ENCODE peak calls at places on chromosomes 12 and 14, in six cellular contexts. H, Q, T, X, G and V are unnamed samples.

GRCh38 chr14:61505815-61506809 is 184.7 kb downstream of the PRKCH start:
- DNase-seq in H (no peak), Q (no peak), T (no peak), X (no peak), G (no peak), V (no peak)

GRCh38 chr14:28482644-28483043 is 283.9 kb upstream of the FOXG1 start:
- DNase-seq in H (no peak), Q (no peak), T (no peak), X (no peak), G (no peak), V (no peak)

GRCh38 chr14:93989939-93990338 is 7.2 kb upstream of the CCDC197 start:
- DNase-seq in H (no peak), Q (no peak), T (no peak), X (no peak), G (no peak), V (no peak)

GRCh38 chr14:20782280-20782890 is 1.3 kb downstream of the RNASE6 start:
- DNase-seq in H (no peak), Q (peak), T (peak), X (no peak), G (no peak), V (no peak)

GRCh38 chr14:68959035-68959434 is 20.1 kb downstream of the ACTN1 start:
- DNase-seq in H (no peak), Q (no peak), T (no peak), X (no peak), G (no peak), V (no peak)

GRCh38 chr12:46524778-46525177 is 152.2 kb upstream of the SLC38A2 start:
- DNase-seq in H (no peak), Q (peak), T (no peak), X (no peak), G (no peak), V (no peak)

GRCh38 chr14:71362920-71363584 is 455.8 kb downstream of the PCNX1 start:
- DNase-seq in H (no peak), Q (no peak), T (no peak), X (no peak), G (no peak), V (peak)

GRCh38 chr14:91067186-91067585 is 6.7 kb upstream of the RPS6KA5 start:
- DNase-seq in H (no peak), Q (no peak), T (no peak), X (no peak), G (peak), V (no peak)

GRCh38 chr12:114812858-114813761 is 129.1 kb upstream of the TBX3 start:
- DNase-seq in H (no peak), Q (peak), T (no peak), X (no peak), G (no peak), V (no peak)

GRCh38 chr14:63362305-63362914 is 43.7 kb upstream of the GPHB5 start:
- DNase-seq in H (no peak), Q (peak), T (no peak), X (no peak), G (no peak), V (no peak)

GRCh38 chr12:32983968-32984367 is 87.4 kb upstream of the PKP2 start:
- DNase-seq in H (no peak), Q (no peak), T (no peak), X (no peak), G (no peak), V (no peak)

GRCh38 chr12:83346333-83346732 is 659.6 kb downstream of the TMTC2 start:
- DNase-seq in H (no peak), Q (no peak), T (no peak), X (no peak), G (no peak), V (no peak)

GRCh38 chr14:94633116-94633515 is 20.9 kb downstream of the SERPINA3 start:
- DNase-seq in H (no peak), Q (no peak), T (no peak), X (no peak), G (no peak), V (no peak)

GRCh38 chr12:22377731-22378496 is 43.4 kb upstream of the ST8SIA1 start:
- DNase-seq in H (no peak), Q (peak), T (no peak), X (no peak), G (no peak), V (peak)

GRCh38 chr12:115355301-115355700 is 671.3 kb upstream of the TBX3 start:
- DNase-seq in H (no peak), Q (no peak), T (no peak), X (no peak), G (no peak), V (no peak)

GRCh38 chr14:74739293-74740030 is 23.7 kb upstream of the YLPM1 start:
- DNase-seq in H (no peak), Q (no peak), T (no peak), X (no peak), G (no peak), V (no peak)

GRCh38 chr12:12673296-12673695 is 22.7 kb downstream of the GPR19 start:
- DNase-seq in H (no peak), Q (no peak), T (no peak), X (no peak), G (no peak), V (no peak)

GRCh38 chr14:104359301-104359968 is 220.1 kb upstream of the C14orf180 start:
- DNase-seq in H (no peak), Q (no peak), T (no peak), X (no peak), G (no peak), V (no peak)

GRCh38 chr14:52863339-52863700 is 71.9 kb upstream of the GNPNAT1 start:
- DNase-seq in H (no peak), Q (no peak), T (no peak), X (no peak), G (no peak), V (no peak)

GRCh38 chr12:503111-503761 is 43.5 kb downstream of the B4GALNT3 start:
- DNase-seq in H (no peak), Q (peak), T (no peak), X (no peak), G (no peak), V (no peak)

GRCh38 chr14:59282366-59282765 is 93.9 kb downstream of the DAAM1 start:
- DNase-seq in H (no peak), Q (no peak), T (no peak), X (no peak), G (no peak), V (peak)

GRCh38 chr14:101371691-101372493 is 189.4 kb upstream of the DIO3 start:
- DNase-seq in H (no peak), Q (no peak), T (no peak), X (no peak), G (no peak), V (no peak)

GRCh38 chr14:95207475-95208253 is 50.3 kb upstream of the DICER1 start:
- DNase-seq in H (no peak), Q (no peak), T (no peak), X (no peak), G (no peak), V (no peak)

GRCh38 chr12:50505386-50505827 is 622 bp downstream of the DIP2B start:
- DNase-seq in H (peak), Q (peak), T (peak), X (no peak), G (no peak), V (peak)

GRCh38 chr12:10069099-10069498 is 29.7 kb downstream of the CLEC1A start:
- DNase-seq in H (no peak), Q (no peak), T (no peak), X (no peak), G (no peak), V (no peak)

GRCh38 chr14:50837271-50837670 is 6.3 kb upstream of the NIN start:
- DNase-seq in H (no peak), Q (no peak), T (no peak), X (no peak), G (no peak), V (no peak)

GRCh38 chr14:99884834-99885648 is 91.8 kb downstream of the EML1 start:
- DNase-seq in H (peak), Q (peak), T (peak), X (peak), G (no peak), V (peak)

GRCh38 chr14:71592361-71592760 is 339.9 kb upstream of the RGS6 start:
- DNase-seq in H (no peak), Q (peak), T (no peak), X (no peak), G (no peak), V (peak)

GRCh38 chr12:3206536-3207072 is 129.4 kb downstream of the TSPAN9 start:
- DNase-seq in H (no peak), Q (no peak), T (no peak), X (no peak), G (no peak), V (no peak)

GRCh38 chr14:58923751-58924405 is 264.6 kb upstream of the DAAM1 start:
- DNase-seq in H (no peak), Q (no peak), T (no peak), X (no peak), G (no peak), V (no peak)

GRCh38 chr14:73014105-73014504 is 12.8 kb downstream of the ZFYVE1 start:
- DNase-seq in H (no peak), Q (no peak), T (no peak), X (peak), G (no peak), V (no peak)

GRCh38 chr12:71873821-71874220 is 34.3 kb downstream of the TBC1D15 start:
- DNase-seq in H (no peak), Q (no peak), T (no peak), X (no peak), G (no peak), V (no peak)

GRCh38 chr12:117018276-117018675 is 80.9 kb downstream of the TESC start:
- DNase-seq in H (no peak), Q (no peak), T (no peak), X (no peak), G (no peak), V (no peak)

GRCh38 chr12:89671469-89671868 is 37.2 kb downstream of the ATP2B1 start:
- DNase-seq in H (no peak), Q (no peak), T (no peak), X (no peak), G (no peak), V (no peak)